ENCODE peak calls at places on chromosome 15, in nine cellular contexts. I, E, M, K, Q, C, O, R and U are unnamed samples.

GRCh38 chr15:77538011-77538410 is 94.7 kb downstream of the LINGO1 start:
- DNase-seq in I (no peak), E (no peak), M (no peak), K (no peak), Q (peak), C (no peak), O (no peak), R (no peak), U (no peak)

GRCh38 chr15:37055481-37055880 is 44.9 kb downstream of the MEIS2 start:
- DNase-seq in I (no peak), E (no peak), M (no peak), K (no peak), Q (no peak), C (no peak), O (no peak), R (no peak), U (no peak)

GRCh38 chr15:90610220-90610619 is 80.5 kb downstream of the CRTC3 start:
- DNase-seq in I (no peak), E (no peak), M (peak), K (no peak), Q (no peak), C (no peak), O (no peak), R (no peak), U (no peak)

GRCh38 chr15:92012368-92012629 is 158.8 kb downstream of the SLCO3A1 start:
- DNase-seq in I (no peak), E (peak), M (peak), K (no peak), Q (no peak), C (no peak), O (no peak), R (no peak), U (no peak)

GRCh38 chr15:44710236-44711088 is 661 bp downstream of the PATL2 start:
- DNase-seq in I (peak), E (no peak), M (peak), K (no peak), Q (peak), C (no peak), O (peak), R (no peak), U (peak)

GRCh38 chr15:99586121-99586520 is 20.3 kb downstream of the MEF2A start:
- DNase-seq in I (no peak), E (no peak), M (no peak), K (no peak), Q (no peak), C (no peak), O (no peak), R (no peak), U (no peak)

GRCh38 chr15:101689901-101690300 is 34.4 kb downstream of the TARS3 start:
- DNase-seq in I (no peak), E (peak), M (peak), K (no peak), Q (no peak), C (no peak), O (no peak), R (no peak), U (no peak)

GRCh38 chr15:100373942-100374341 is 32.2 kb upstream of the ADAMTS17 start:
- DNase-seq in I (no peak), E (no peak), M (no peak), K (no peak), Q (no peak), C (no peak), O (no peak), R (no peak), U (no peak)

GRCh38 chr15:93076875-93077274 is 12.1 kb downstream of the RGMA start:
- DNase-seq in I (no peak), E (no peak), M (no peak), K (no peak), Q (no peak), C (no peak), O (no peak), R (no peak), U (no peak)
- H3K27ac ChIP-seq in I (peak), E (no peak), M (no peak), K (no peak), Q (no peak), C (no peak), O (no peak), R (no peak), U (no peak)

DNA sequence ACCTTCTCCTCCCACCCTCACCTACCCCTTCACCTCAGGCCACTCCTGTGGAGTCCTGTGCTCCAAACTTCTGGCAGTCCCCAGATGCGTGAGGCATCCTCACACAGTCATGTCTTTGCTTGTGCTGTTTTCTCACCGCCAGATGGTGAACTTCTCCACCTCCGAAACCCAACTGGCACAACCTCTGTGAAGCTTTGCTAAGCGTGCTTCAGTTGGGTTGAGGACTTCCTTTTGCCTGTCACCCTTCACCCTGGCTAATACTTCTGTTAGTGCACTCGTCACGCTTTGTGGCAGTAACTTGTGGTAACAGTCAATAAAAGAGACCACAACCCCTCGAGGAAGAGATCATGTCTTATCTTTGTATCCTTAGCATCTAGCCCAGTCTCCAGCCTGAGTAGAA is 42.0 kb upstream of the SKOR1 start:
- DNase-seq in I (no peak), E (no peak), M (no peak), K (no peak), Q (no peak), C (no peak), O (no peak), R (no peak), U (peak)
- TF ChIP-seq CTCF in I (no peak), E (no peak), M (no peak), K (no peak), Q (no peak), C (no peak), O (no peak), R (no peak), U (peak)

GRCh38 chr15:96619171-96619570 is 288.7 kb downstream of the NR2F2 start:
- DNase-seq in I (no peak), E (no peak), M (no peak), K (no peak), Q (no peak), C (no peak), O (no peak), R (no peak), U (no peak)
- H3K27ac ChIP-seq in I (no peak), E (no peak), M (no peak), K (no peak), Q (no peak), C (no peak), O (no peak), R (no peak), U (no peak)

GRCh38 chr15:70101459-70102113 is 3.9 kb upstream of the TLE3 start:
- DNase-seq in I (no peak), E (peak), M (peak), K (peak), Q (peak), C (peak), O (peak), R (no peak), U (peak)

GRCh38 chr15:70099966-70100494 is 2.3 kb upstream of the TLE3 start:
- DNase-seq in I (no peak), E (no peak), M (no peak), K (no peak), Q (no peak), C (no peak), O (no peak), R (no peak), U (peak)

GRCh38 chr15:70098461-70099166 is 897 bp upstream of the TLE3 start:
- DNase-seq in I (peak), E (peak), M (no peak), K (peak), Q (no peak), C (peak), O (no peak), R (peak), U (no peak)

GRCh38 chr15:70099167-70099965 is 1.6 kb upstream of the TLE3 start:
- DNase-seq in I (peak), E (peak), M (peak), K (peak), Q (peak), C (peak), O (peak), R (peak), U (peak)

GRCh38 chr15:70100495-70101331 is 3.0 kb upstream of the TLE3 start:
- DNase-seq in I (peak), E (no peak), M (peak), K (peak), Q (no peak), C (peak), O (peak), R (peak), U (peak)
- TF ChIP-seq CTCF in I (peak), E (no peak), M (peak), K (peak), Q (peak), C (peak), O (peak), R (peak), U (no peak)

GRCh38 chr15:72737723-72738122 is 45.8 kb downstream of the ADPGK start:
- DNase-seq in I (no peak), E (peak), M (no peak), K (no peak), Q (no peak), C (no peak), O (no peak), R (no peak), U (no peak)
- H3K27ac ChIP-seq in I (no peak), E (no peak), M (no peak), K (no peak), Q (no peak), C (peak), O (no peak), R (no peak), U (no peak)